ENCODE peak calls at places on chromosome 9, in five cellular contexts. G is HepG2; C is heart right ventricle; Z is transverse colon; T is CD8-positive, alpha-beta memory T cell. S is an unnamed sample.

GRCh38 chr9:99602854-99603253 is 218.8 kb upstream of the NR4A3 start:
- DNase-seq in T (no peak), G (no peak), Z (no peak), C (no peak), S (no peak)

GRCh38 chr9:13718086-13718485 is 438.6 kb upstream of the MPDZ start:
- DNase-seq in T (no peak), C (no peak), G (no peak), Z (no peak), S (no peak)

GRCh38 chr9:108151161-108151586 is 661.6 kb upstream of the KLF4 start:
- DNase-seq in T (no peak), Z (no peak), C (peak; percentile 21), G (no peak), S (peak; percentile 28)

GRCh38 chr9:110443146-110443877 is 105.6 kb upstream of the TXNDC8 start:
- DNase-seq in Z (no peak), C (no peak), G (peak; percentile 1), T (no peak), S (no peak)

GRCh38 chr9:134339183-134339806 is 13.0 kb downstream of the RXRA start:
- DNase-seq in G (no peak), T (no peak), Z (no peak), C (no peak), S (no peak)

GRCh38 chr9:21015959-21016358 is 15.5 kb downstream of the HACD4 start:
- DNase-seq in G (no peak), Z (no peak), T (no peak), C (no peak), S (no peak)

GRCh38 chr9:75067894-75068293 is 20.1 kb downstream of the NMRK1 start:
- DNase-seq in T (no peak), G (no peak), Z (no peak), C (no peak), S (no peak)

GRCh38 chr9:93496285-93496684 is 42.9 kb upstream of the FAM120AOS start:
- DNase-seq in Z (no peak), C (no peak), T (no peak), G (no peak), S (no peak)

GRCh38 chr9:76379494-76379893 is 14.7 kb downstream of the RFK start:
- DNase-seq in T (no peak), Z (no peak), G (no peak), C (no peak), S (no peak)

GRCh38 chr9:88949425-88949824 is 41.8 kb upstream of the S1PR3 start:
- DNase-seq in Z (no peak), C (peak; percentile 44), T (no peak), G (no peak), S (peak; percentile 50)

GRCh38 chr9:92481029-92481633 is 1.2 kb downstream of the ASPN start:
- DNase-seq in T (no peak), Z (no peak), G (no peak), C (no peak), S (no peak)

GRCh38 chr9:124040935-124041816 is 29.6 kb downstream of the LHX2 start:
- DNase-seq in C (peak; percentile 72), T (peak; percentile 22), G (no peak), Z (peak; percentile 58), S (peak; percentile 62)

GRCh38 chr9:69035438-69036316 is at the start of gene FXN:
- DNase-seq in Z (peak; percentile 88), C (peak; percentile 87), G (peak; percentile 61), T (peak; percentile 80), S (peak; percentile 86)

GRCh38 chr9:76818271-76818670 is 54.0 kb downstream of the PCA3 start:
- DNase-seq in Z (peak; percentile 69), G (peak; percentile 15), T (no peak), C (peak; percentile 26), S (peak; percentile 27)

GRCh38 chr9:4497855-4498254 is 7.6 kb downstream of the SLC1A1 start:
- DNase-seq in G (no peak), Z (no peak), T (no peak), C (no peak), S (no peak)

GRCh38 chr9:132412089-132412488 is 2.1 kb downstream of the CFAP77 start:
- DNase-seq in C (no peak), Z (no peak), T (peak; percentile 31), G (peak; percentile 10), S (no peak)
- H3K27me3 ChIP-seq in C (no peaks in the 10 kb centered on the region), Z (peaks cover 80% of the 10 kb centered on the region), T (peaks cover 37% of the 10 kb centered on the region), G (peaks cover 2% of the 10 kb centered on the region), S (peaks cover 76% of the 10 kb centered on the region)

GRCh38 chr9:115653231-115653630 is 500.4 kb upstream of the PAPPA start:
- DNase-seq in G (no peak), T (no peak), C (no peak), Z (no peak), S (no peak)
- H3K27ac ChIP-seq in G (no peak overlapping the region), T (no peak overlapping the region), C (no peak overlapping the region), Z (peak overlapping the region; percentile 27), S (no peak overlapping the region)

DNA sequence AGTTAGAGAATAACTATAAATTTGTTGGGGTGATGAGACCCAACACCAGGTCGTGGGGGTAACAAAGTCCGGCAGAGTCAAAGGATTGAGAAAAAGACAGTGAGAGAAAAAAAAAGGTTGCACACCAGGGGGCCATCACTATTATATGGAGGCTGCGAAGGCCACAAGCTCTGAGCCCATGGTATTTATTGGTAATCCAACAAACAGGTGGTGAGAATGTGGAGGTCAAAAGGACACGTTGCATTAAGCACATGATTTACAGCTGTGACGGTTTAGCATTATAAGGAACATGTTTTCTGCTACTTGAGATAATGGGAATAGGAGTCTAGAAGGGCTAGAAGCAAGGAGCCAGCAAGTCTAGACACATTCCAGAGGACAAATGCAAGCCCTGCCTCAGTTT is 2202.2 kb upstream of the C9orf72 start:
- DNase-seq in C (no peak), G (no peak), T (no peak), Z (no peak), S (no peak)
- H3K27me3 ChIP-seq in C (no peaks in the 10 kb centered on the region), G (no peaks in the 10 kb centered on the region), T (no peaks in the 10 kb centered on the region), Z (no peaks in the 10 kb centered on the region), S (no peaks in the 10 kb centered on the region)

GRCh38 chr9:127961166-127961490 is 19.7 kb downstream of the EEIG1 start:
- DNase-seq in C (peak; percentile 5), Z (no peak), T (no peak), G (no peak), S (no peak)
- H3K27ac ChIP-seq in C (peak overlapping the region; percentile 49), Z (peak overlapping the region; percentile 97), T (no peak overlapping the region), G (peak overlapping the region; percentile 33), S (no peak overlapping the region)

DNA sequence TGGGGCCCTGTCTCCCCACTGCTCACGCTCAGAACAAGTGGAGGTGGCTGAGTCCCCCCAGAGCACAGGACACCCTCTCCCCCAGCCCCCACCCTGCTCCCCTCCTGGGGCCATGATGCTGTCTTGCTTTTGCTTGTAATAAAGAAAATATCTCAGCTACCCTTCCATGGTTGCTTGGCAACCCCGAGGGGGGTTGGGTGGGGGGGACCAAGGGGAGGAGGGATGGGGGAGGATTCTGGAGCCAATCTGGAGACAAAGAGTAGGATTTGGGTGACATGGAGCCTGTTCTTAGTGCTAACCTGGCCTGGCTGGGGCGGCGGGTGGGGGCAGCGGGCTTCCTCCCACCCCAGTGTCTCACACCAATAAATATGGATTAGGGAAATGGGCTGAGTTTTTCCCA is 16.1 kb upstream of the CERCAM start:
- DNase-seq in T (no peak), Z (no peak), C (no peak), G (no peak), S (no peak)
- H3K27me3 ChIP-seq in T (no peaks in the 10 kb centered on the region), Z (peaks cover 36% of the 10 kb centered on the region), C (no peaks in the 10 kb centered on the region), G (no peaks in the 10 kb centered on the region), S (peaks cover 82% of the 10 kb centered on the region)

GRCh38 chr9:130053504-130054427 is at the start of gene GPR107:
- DNase-seq in T (peak; percentile 80), G (peak; percentile 61), C (peak; percentile 83), Z (peak; percentile 82), S (peak; percentile 83)

GRCh38 chr9:130053109-130053503 is 600 bp upstream of the GPR107 start:
- DNase-seq in T (no peak), C (no peak), G (no peak), Z (no peak), S (no peak)

GRCh38 chr9:130054428-130054786 is 701 bp downstream of the GPR107 start:
- DNase-seq in C (no peak), G (no peak), T (no peak), Z (no peak), S (no peak)

GRCh38 chr9:130051855-130052254 is 1.9 kb upstream of the GPR107 start:
- DNase-seq in C (no peak), T (no peak), G (no peak), Z (no peak), S (no peak)

GRCh38 chr9:130054820-130055219 is 1.1 kb downstream of the GPR107 start:
- DNase-seq in T (no peak), C (no peak), Z (no peak), G (no peak), S (no peak)
- H3K27ac ChIP-seq in T (peak overlapping the region; percentile 98), C (peak overlapping the region; percentile 86), Z (peak overlapping the region; percentile 97), G (peak overlapping the region; percentile 87), S (peak overlapping the region; percentile 93)